ENCODE peak calls at places on chromosomes 6 and 20, in five cellular contexts. R is AG08396, L is naive B cell, M is neural crest cell, K is astrocyte of the cerebellum. G is an unnamed sample.

GRCh38 chr20:25486377-25486776 is 78.9 kb downstream of the GINS1 start:
- DNase-seq in R (no peak), L (no peak), M (no peak), K (no peak), G (peak)

GRCh38 chr20:59634435-59635005 is 30.2 kb downstream of the PHACTR3 start:
- DNase-seq in R (no peak), L (no peak), M (no peak), K (no peak), G (no peak)

GRCh38 chr6:52545844-52546119 is 31.1 kb downstream of the TRAM2 start:
- DNase-seq in R (no peak), L (no peak), M (no peak), K (no peak), G (no peak)

GRCh38 chr20:24337074-24337473 is 132.4 kb upstream of the SYNDIG1 start:
- DNase-seq in R (peak), L (no peak), M (no peak), K (peak), G (peak)

GRCh38 chr6:31350973-31351733 is 5.8 kb downstream of the HLA-B start:
- DNase-seq in R (no peak), L (peak), M (no peak), K (no peak), G (no peak)

GRCh38 chr6:109308018-109308492 is 74.2 kb downstream of the CD164 start:
- DNase-seq in R (peak), L (no peak), M (no peak), K (no peak), G (peak)

GRCh38 chr20:41004561-41005360 is 23.9 kb upstream of the TOP1 start:
- DNase-seq in R (no peak), L (no peak), M (no peak), K (no peak), G (no peak)

GRCh38 chr20:58016779-58017178 is 211.7 kb downstream of the ANKRD60 start:
- DNase-seq in R (no peak), L (no peak), M (no peak), K (no peak), G (no peak)

GRCh38 chr6:67591910-67592309 is 1043.2 kb upstream of the ADGRB3 start:
- DNase-seq in R (no peak), L (no peak), M (no peak), K (no peak), G (no peak)

GRCh38 chr20:7940341-7940740 is at the start of gene HAO1:
- DNase-seq in R (no peak), L (no peak), M (no peak), K (no peak), G (no peak)

GRCh38 chr6:26251354-26252081 is 113.5 kb upstream of the BTN3A2 start:
- DNase-seq in R (peak), L (peak), M (peak), K (peak), G (peak)

G was measured in fibroblast of the aortic adventitia.